ENCODE peak calls at places on chromosomes 1 and 21, in four cellular contexts. J, I, N and V are unnamed samples.

GRCh38 chr1:156076609-156077429 is 5.4 kb downstream of the MEX3A start:
- DNase-seq in J (no peak), I (no peak), N (no peak), V (peak; percentile 47)

GRCh38 chr1:164695956-164696665 is 137.1 kb downstream of the PBX1 start:
- DNase-seq in J (no peak), I (no peak), N (no peak), V (no peak)

GRCh38 chr1:169525391-169525790 is 39.6 kb upstream of the SLC19A2 start:
- DNase-seq in J (no peak), I (no peak), N (no peak), V (no peak)

GRCh38 chr1:25724201-25724600 is 75.8 kb upstream of the SELENON start:
- DNase-seq in J (no peak), I (no peak), N (no peak), V (no peak)

GRCh38 chr1:82565546-82565945 is 764.8 kb downstream of the ADGRL2 start:
- DNase-seq in J (no peak), I (no peak), N (no peak), V (peak; percentile 3)

GRCh38 chr1:36553591-36554417 is 71.1 kb upstream of the CSF3R start:
- DNase-seq in J (peak; percentile 53), I (peak; percentile 97), N (peak; percentile 59), V (peak; percentile 60)

GRCh38 chr1:5961601-5962000 is 30.6 kb downstream of the NPHP4 start:
- DNase-seq in J (no peak), I (peak; percentile 75), N (no peak), V (no peak)

GRCh38 chr21:28615276-28615675 is 377.4 kb downstream of the LTN1 start:
- DNase-seq in J (no peak), I (no peak), N (no peak), V (peak; percentile 61)

GRCh38 chr21:26795866-26796329 is 49.3 kb downstream of the ADAMTS1 start:
- DNase-seq in J (no peak), I (peak; percentile 31), N (no peak), V (peak; percentile 98)

GRCh38 chr1:54268714-54269297 is 68.8 kb downstream of the MRPL37 start:
- DNase-seq in J (no peak), I (no peak), N (no peak), V (no peak)

GRCh38 chr1:211327341-211327921 is 798 bp downstream of the TRAF5 start:
- DNase-seq in J (no peak), I (peak; percentile 25), N (peak; percentile 70), V (peak; percentile 78)

GRCh38 chr1:203351037-203351625 is at the start of gene FMOD:
- DNase-seq in J (peak; percentile 23), I (peak; percentile 36), N (no peak), V (no peak)

GRCh38 chr1:13228343-13228781 is 2.4 kb upstream of the PRAMEF18 start:
- DNase-seq in J (no peak), I (no peak), N (peak; percentile 30), V (no peak)

GRCh38 chr1:101908980-101909379 is 87.7 kb downstream of the OLFM3 start:
- DNase-seq in J (no peak), I (no peak), N (no peak), V (peak; percentile 41)

GRCh38 chr1:26993237-26994019 is at the start of gene TRNP1:
- DNase-seq in J (peak; percentile 96), I (peak; percentile 42), N (peak; percentile 69), V (peak; percentile 92)

GRCh38 chr1:33111965-33112364 is 31.0 kb downstream of the AZIN2 start:
- DNase-seq in J (no peak), I (no peak), N (peak; percentile 30), V (peak; percentile 51)

GRCh38 chr1:219708919-219709318 is 96.0 kb upstream of the ZC3H11B start:
- DNase-seq in J (no peak), I (no peak), N (no peak), V (no peak)

GRCh38 chr1:212471891-212472675 is 39.4 kb downstream of the NENF start:
- DNase-seq in J (no peak), I (no peak), N (no peak), V (no peak)

GRCh38 chr1:167460836-167461235 is 57.5 kb downstream of the CD247 start:
- DNase-seq in J (no peak), I (no peak), N (no peak), V (no peak)

GRCh38 chr1:150567717-150568561 is 11.5 kb downstream of the MCL1 start:
- DNase-seq in J (no peak), I (peak; percentile 50), N (peak; percentile 79), V (peak; percentile 82)

GRCh38 chr1:48524892-48525467 is 53.0 kb upstream of the SPATA6 start:
- DNase-seq in J (no peak), I (no peak), N (no peak), V (no peak)

GRCh38 chr1:162077900-162078299 is 8.4 kb downstream of the NOS1AP start:
- DNase-seq in J (no peak), I (no peak), N (no peak), V (no peak)

GRCh38 chr1:105462308-105462707 is 1594.2 kb upstream of the PRMT6 start:
- DNase-seq in J (no peak), I (no peak), N (no peak), V (no peak)

GRCh38 chr1:230825061-230825803 is 43.1 kb downstream of the C1orf198 start:
- DNase-seq in J (peak; percentile 30), I (no peak), N (peak; percentile 41), V (no peak)

GRCh38 chr1:113982955-113983742 is 3.9 kb downstream of the OLFML3 start:
- DNase-seq in J (no peak), I (no peak), N (no peak), V (no peak)

GRCh38 chr21:17925900-17926299 is 106.7 kb upstream of the C21orf91 start:
- DNase-seq in J (no peak), I (no peak), N (peak; percentile 63), V (peak; percentile 32)

GRCh38 chr1:97364086-97364485 is 556.7 kb downstream of the DPYD start:
- DNase-seq in J (no peak), I (no peak), N (no peak), V (no peak)

GRCh38 chr1:203133969-203134725 is 6.6 kb downstream of the ADORA1 start:
- DNase-seq in J (no peak), I (no peak), N (no peak), V (no peak)

GRCh38 chr1:52182874-52183400 is 41.0 kb downstream of the ZFYVE9 start:
- DNase-seq in J (no peak), I (peak; percentile 27), N (no peak), V (no peak)

GRCh38 chr21:28832013-28832714 is 160.5 kb downstream of the LTN1 start:
- DNase-seq in J (no peak), I (no peak), N (peak; percentile 30), V (peak; percentile 14)

GRCh38 chr1:204267191-204267601 is 53.4 kb upstream of the GOLT1A start:
- DNase-seq in J (no peak), I (no peak), N (no peak), V (no peak)

GRCh38 chr1:209363112-209363511 is 220.4 kb upstream of the CAMK1G start:
- DNase-seq in J (no peak), I (no peak), N (no peak), V (no peak)

GRCh38 chr21:33885158-33885514 is 30.5 kb downstream of the ATP5PO start:
- DNase-seq in J (no peak), I (no peak), N (no peak), V (no peak)

GRCh38 chr1:42157667-42158066 is 4.5 kb downstream of the GUCA2B start:
- DNase-seq in J (no peak), I (no peak), N (no peak), V (no peak)

GRCh38 chr1:23897083-23897482 is 16.1 kb downstream of the CNR2 start:
- DNase-seq in J (no peak), I (no peak), N (no peak), V (no peak)

GRCh38 chr1:46549697-46550681 is 1.5 kb downstream of the KNCN start:
- DNase-seq in J (no peak), I (peak; percentile 46), N (no peak), V (peak; percentile 67)

GRCh38 chr1:80656011-80656627 is 1144.6 kb upstream of the ADGRL2 start:
- DNase-seq in J (peak; percentile 68), I (peak; percentile 67), N (no peak), V (no peak)

GRCh38 chr1:83131692-83131955 is 867.3 kb downstream of the TTLL7 start:
- DNase-seq in J (no peak), I (no peak), N (no peak), V (no peak)